ENCODE peak calls at places on chromosomes 5 and 9, in eight cellular contexts. Z is lower leg skin, I is pancreas, J is uterus, D is transverse colon, H is WTC11, R is endothelial cell of umbilical vein, E is GM23338. P is an unnamed sample.

GRCh38 chr9:112203536-112203935 is 28.4 kb upstream of the SUSD1 start:
- DNase-seq in Z (no peak), I (no peak), J (no peak), D (no peak), H (no peak), R (no peak), E (no peak), P (no peak)

GRCh38 chr5:139194486-139194885 is 3.7 kb downstream of the SIL1 start:
- DNase-seq in Z (no peak), I (no peak), J (no peak), D (no peak), H (no peak), R (no peak), E (no peak), P (no peak)

GRCh38 chr5:15598294-15598902 is 98.4 kb downstream of the FBXL7 start:
- DNase-seq in Z (no peak), I (no peak), J (no peak), D (no peak), H (peak; percentile 59), R (no peak), E (peak; percentile 82), P (no peak)

GRCh38 chr5:65027149-65027548 is 258.4 kb downstream of the CWC27 start:
- DNase-seq in Z (no peak), I (no peak), J (no peak), D (no peak), H (no peak), R (no peak), E (no peak), P (no peak)

GRCh38 chr9:15722888-15723287 is 170.0 kb downstream of the CCDC171 start:
- DNase-seq in Z (no peak), I (no peak), J (no peak), D (no peak), H (no peak), R (no peak), E (peak; percentile 28), P (no peak)

GRCh38 chr5:171445910-171446516 is 26.6 kb downstream of the FGF18 start:
- DNase-seq in Z (no peak), I (no peak), J (peak; percentile 58), D (no peak), H (no peak), R (no peak), E (no peak), P (no peak)

GRCh38 chr5:61466017-61466416 is 134.0 kb downstream of the ZSWIM6 start:
- DNase-seq in Z (no peak), I (no peak), J (no peak), D (no peak), H (no peak), R (no peak), E (no peak), P (no peak)

GRCh38 chr5:95759005-95759404 is 27.9 kb downstream of the RHOBTB3 start:
- DNase-seq in Z (no peak), I (no peak), J (no peak), D (no peak), H (no peak), R (no peak), E (no peak), P (no peak)

DNA sequence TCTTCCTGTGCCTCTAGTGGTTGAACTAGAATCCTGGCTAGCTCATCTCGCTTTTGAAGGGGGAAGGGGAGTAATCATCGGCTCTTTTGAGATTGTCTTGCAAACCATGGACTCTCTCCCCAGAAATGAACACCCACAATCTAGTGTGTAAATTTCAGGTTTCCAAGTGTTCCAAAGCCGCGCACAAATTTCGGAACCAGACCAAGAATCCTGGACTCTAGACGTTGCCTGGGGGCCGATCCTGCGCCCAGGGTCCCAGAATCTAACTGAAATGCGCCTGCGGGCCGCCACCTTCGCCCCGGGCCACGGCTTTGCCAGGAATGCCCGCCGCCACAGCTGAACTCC is 4.8 kb upstream of the FOXE1 start:
- DNase-seq in Z (no peak), I (no peak), J (no peak), D (no peak), H (no peak), R (no peak), E (peak; percentile 74), P (no peak)
- TF ChIP-seq CTCF in Z (no peak), I (no peak), J (no peak), D (no peak), H (no peak), R (no peak), E (peak; percentile 40), P (no peak)

GRCh38 chr5:40291338-40291737 is 388.4 kb upstream of the PTGER4 start:
- DNase-seq in Z (no peak), I (no peak), J (no peak), D (no peak), H (no peak), R (peak; percentile 45), E (no peak), P (no peak)

GRCh38 chr5:40284863-40285262 is 394.9 kb upstream of the PTGER4 start:
- DNase-seq in Z (no peak), I (no peak), J (no peak), D (no peak), H (no peak), R (no peak), E (no peak), P (no peak)

GRCh38 chr5:40292006-40292405 is 387.7 kb upstream of the PTGER4 start:
- DNase-seq in Z (no peak), I (no peak), J (no peak), D (no peak), H (no peak), R (no peak), E (no peak), P (no peak)

DNA sequence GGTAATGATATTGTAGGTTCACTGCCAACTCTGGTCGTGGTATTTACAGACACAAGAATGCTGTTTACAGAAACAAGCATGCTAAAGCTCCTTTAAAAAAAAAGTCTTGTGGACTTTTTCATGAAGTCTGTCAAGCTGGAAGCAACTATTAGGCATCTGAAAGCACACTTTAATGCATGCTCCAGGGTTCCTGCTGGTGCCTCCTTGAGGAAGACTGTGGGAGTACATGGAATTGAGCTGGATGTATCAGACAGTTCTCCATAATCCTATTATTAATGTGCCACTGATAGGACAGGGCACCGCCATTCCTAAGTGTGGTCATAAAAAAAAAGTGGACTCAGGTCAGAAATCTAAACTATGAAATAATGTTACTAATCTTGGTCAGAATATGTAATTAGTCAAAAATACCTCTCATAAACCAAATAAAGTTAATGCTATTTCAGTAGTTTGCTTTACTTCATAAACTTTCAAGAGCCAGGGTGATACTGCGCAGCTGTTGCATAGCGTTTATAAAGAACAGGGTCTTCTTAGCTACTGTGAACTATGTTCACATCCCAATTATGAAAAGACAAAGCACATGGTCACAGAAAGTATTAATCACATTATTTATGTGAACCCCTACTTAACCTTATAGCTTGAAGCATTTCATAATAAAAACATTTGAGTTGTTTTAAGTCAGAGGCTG is 390.8 kb upstream of the PTGER4 start:
- DNase-seq in Z (no peak), I (no peak), J (no peak), D (no peak), H (peak; percentile 11), R (no peak), E (peak; percentile 28), P (no peak)
- TF ChIP-seq CTCF in Z (no peak), I (no peak), J (no peak), D (no peak), H (peak; percentile 8), R (no peak), E (peak; percentile 47), P (no peak)

GRCh38 chr9:18626046-18626698 is 152.2 kb downstream of the ADAMTSL1 start:
- DNase-seq in Z (no peak), I (no peak), J (no peak), D (no peak), H (no peak), R (no peak), E (no peak), P (no peak)
- TF ChIP-seq CTCF in Z (no peak), I (no peak), J (no peak), D (no peak), H (no peak), R (no peak), E (peak; percentile 30), P (no peak)

GRCh38 chr9:545480-545879 is 296.0 kb upstream of the DMRT1 start:
- DNase-seq in Z (peak; percentile 45), I (no peak), J (peak; percentile 81), D (no peak), H (no peak), R (no peak), E (no peak), P (no peak)

GRCh38 chr9:549425-549997 is 292.0 kb upstream of the DMRT1 start:
- DNase-seq in Z (no peak), I (no peak), J (no peak), D (no peak), H (no peak), R (no peak), E (no peak), P (no peak)

GRCh38 chr9:546235-546634 is 295.3 kb upstream of the DMRT1 start:
- DNase-seq in Z (no peak), I (no peak), J (no peak), D (no peak), H (no peak), R (no peak), E (no peak), P (no peak)

GRCh38 chr9:546797-547223 is 294.7 kb upstream of the DMRT1 start:
- DNase-seq in Z (no peak), I (no peak), J (peak; percentile 55), D (no peak), H (no peak), R (peak; percentile 27), E (peak; percentile 67), P (no peak)

DNA sequence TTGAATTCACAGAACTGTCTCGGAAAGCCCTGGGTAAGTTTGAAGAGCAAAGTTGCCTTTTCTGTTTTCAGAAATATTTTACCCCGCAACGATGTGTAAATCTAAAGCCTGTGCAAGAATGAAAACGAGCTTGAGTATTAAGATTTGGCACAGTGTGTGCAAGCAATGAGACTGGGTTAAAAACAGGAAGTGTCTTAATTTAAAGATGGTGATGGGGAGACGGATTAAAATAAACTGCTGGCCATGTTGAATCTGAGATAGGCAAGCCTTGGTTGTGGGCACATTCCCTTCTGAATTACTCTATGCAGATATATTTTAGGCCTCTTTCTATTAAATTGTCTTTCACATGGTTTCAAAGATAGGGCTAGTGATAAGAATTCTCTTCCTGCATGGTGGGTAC is 294.2 kb upstream of the DMRT1 start:
- DNase-seq in Z (no peak), I (no peak), J (no peak), D (no peak), H (no peak), R (no peak), E (no peak), P (no peak)
- TF ChIP-seq CTCF in Z (no peak), I (no peak), J (no peak), D (no peak), H (no peak), R (no peak), E (no peak), P (no peak)

GRCh38 chr5:142445266-142445665 is 120.4 kb upstream of the SPRY4 start:
- DNase-seq in Z (no peak), I (no peak), J (no peak), D (no peak), H (no peak), R (no peak), E (no peak), P (no peak)
- TF ChIP-seq CTCF in Z (no peak), I (no peak), J (no peak), D (no peak), H (no peak), R (no peak), E (no peak), P (no peak)

P was measured in mesothelial cell of epicardium.